ENCODE peak calls at places on chromosomes 2 and 18, in six cellular contexts. J, H, C, R, X and N are unnamed samples.

GRCh38 chr2:86661333-86661732 is 37.7 kb upstream of the RNF103 start:
- DNase-seq in H (peak; percentile 26), R (no peak), X (no peak), J (no peak), C (no peak), N (no peak)

GRCh38 chr2:174067815-174068214 is 102.6 kb upstream of the SP3 start:
- DNase-seq in H (no peak), X (no peak), C (no peak), R (no peak), J (no peak), N (no peak)

GRCh38 chr18:39313992-39314391 is 1748.4 kb upstream of the CELF4 start:
- DNase-seq in X (no peak), C (no peak), H (no peak), J (no peak), R (no peak), N (no peak)

GRCh38 chr2:21676676-21677075 is 552.9 kb downstream of the TDRD15 start:
- DNase-seq in X (no peak), R (no peak), J (no peak), C (no peak), H (peak; percentile 48), N (peak; percentile 13)

GRCh38 chr2:190854726-190855125 is 25.9 kb upstream of the GLS start:
- DNase-seq in C (no peak), H (no peak), J (no peak), X (no peak), R (no peak), N (no peak)

GRCh38 chr2:184154438-184154837 is 443.9 kb upstream of the ZNF804A start:
- DNase-seq in C (peak; percentile 65), H (peak; percentile 69), X (no peak), R (no peak), J (no peak), N (no peak)

GRCh38 chr2:12486205-12487118 is 230.3 kb upstream of the TRIB2 start:
- DNase-seq in R (no peak), C (peak; percentile 15), X (no peak), H (peak; percentile 86), J (no peak), N (peak; percentile 27)

GRCh38 chr2:95025406-95026319 is at the start of gene MAL:
- DNase-seq in H (no peak), X (peak; percentile 31), C (no peak), R (no peak), J (no peak), N (no peak)

GRCh38 chr2:34652636-34653035 is 1053.5 kb upstream of the FAM98A start:
- DNase-seq in C (peak; percentile 43), J (no peak), X (no peak), R (no peak), H (peak; percentile 44), N (no peak)

GRCh38 chr2:133837441-133838090 is 269.3 kb upstream of the NCKAP5 start:
- DNase-seq in R (no peak), J (no peak), C (peak; percentile 49), H (no peak), X (no peak), N (no peak)

GRCh38 chr2:70902067-70902442 is 33.6 kb upstream of the ATP6V1B1 start:
- DNase-seq in C (no peak), H (no peak), R (no peak), X (no peak), J (no peak), N (no peak)

GRCh38 chr2:134218928-134219707 is 34.8 kb upstream of the MGAT5 start:
- DNase-seq in C (no peak), R (peak; percentile 25), J (no peak), H (peak; percentile 40), X (peak; percentile 84), N (no peak)

GRCh38 chr2:130727286-130727924 is 1.5 kb upstream of the GPR148 start:
- DNase-seq in J (peak; percentile 80), C (peak; percentile 87), R (peak; percentile 68), H (peak; percentile 76), X (peak; percentile 75), N (peak; percentile 76)

GRCh38 chr2:48448274-48449061 is 81.5 kb upstream of the STON1 start:
- DNase-seq in R (no peak), X (no peak), J (no peak), C (peak; percentile 86), H (peak; percentile 53), N (peak; percentile 45)

GRCh38 chr2:178865999-178866398 is 58.8 kb upstream of the TTN start:
- DNase-seq in H (no peak), X (no peak), J (no peak), C (no peak), R (no peak), N (no peak)

GRCh38 chr18:76130845-76131244 is 364.2 kb downstream of the ZNF516 start:
- DNase-seq in R (no peak), X (no peak), J (no peak), H (peak; percentile 3), C (no peak), N (no peak)

GRCh38 chr2:239758325-239758877 is 266.7 kb downstream of the NDUFA10 start:
- DNase-seq in X (no peak), J (no peak), R (no peak), C (peak; percentile 37), H (no peak), N (no peak)

GRCh38 chr18:6859676-6860422 is 130.3 kb downstream of the ARHGAP28 start:
- DNase-seq in C (no peak), R (no peak), H (no peak), J (no peak), X (no peak), N (no peak)

GRCh38 chr18:61556862-61557261 is 223.6 kb downstream of the CDH20 start:
- DNase-seq in R (no peak), J (no peak), H (no peak), C (no peak), X (no peak), N (no peak)

GRCh38 chr18:48589797-48590519 is 51.1 kb downstream of the CTIF start:
- DNase-seq in C (peak; percentile 27), R (peak; percentile 77), X (no peak), H (no peak), J (no peak), N (no peak)

GRCh38 chr2:237486819-237487448 is at the start of gene MLPH:
- DNase-seq in X (no peak), R (no peak), J (peak; percentile 63), H (peak; percentile 59), C (peak; percentile 77), N (no peak)

GRCh38 chr2:16005819-16006536 is 65.6 kb downstream of the MYCN start:
- DNase-seq in C (no peak), X (no peak), R (no peak), H (peak; percentile 52), J (peak; percentile 55), N (peak; percentile 84)

GRCh38 chr2:74441111-74441689 is 537 bp downstream of the RTKN start:
- DNase-seq in H (no peak), J (no peak), C (no peak), R (no peak), X (no peak), N (no peak)
- H3K4me3 ChIP-seq in H (peak overlapping the region; percentile 72), J (peak overlapping the region; percentile 50), C (peak overlapping the region; percentile 79), R (peak overlapping the region; percentile 57), X (peak overlapping the region; percentile 52), N (peak overlapping the region; percentile 84)

DNA sequence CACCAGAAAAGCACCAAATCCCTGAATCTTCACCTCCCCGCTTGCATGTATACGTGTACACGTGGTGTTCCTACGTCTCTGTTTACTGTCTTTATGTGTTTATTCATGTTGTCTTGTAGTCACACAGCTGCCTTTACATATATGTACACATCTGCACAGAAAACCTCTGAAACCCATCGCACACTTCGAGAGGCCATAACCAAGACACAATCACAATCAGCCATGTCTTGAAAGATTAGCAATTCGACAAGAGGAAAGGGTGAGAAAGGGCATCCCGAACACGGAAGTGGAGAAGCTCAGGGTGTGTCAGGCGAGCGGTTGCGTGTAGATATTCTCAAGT is 98.1 kb downstream of the PLB1 start:
- DNase-seq in C (no peak), J (no peak), H (no peak), X (no peak), R (no peak), N (no peak)
- H3K4me3 ChIP-seq in C (no peak overlapping the region), J (no peak overlapping the region), H (no peak overlapping the region), X (no peak overlapping the region), R (no peak overlapping the region), N (no peak overlapping the region)

GRCh38 chr18:58221060-58221725 is 177.2 kb downstream of the NEDD4L start:
- DNase-seq in H (peak; percentile 99), R (no peak), X (no peak), J (peak; percentile 58), C (peak; percentile 27), N (peak; percentile 94)
- H3K4me3 ChIP-seq in H (peak overlapping the region; percentile 72), R (no peak overlapping the region), X (peak overlapping the region; percentile 46), J (peak overlapping the region; percentile 28), C (no peak overlapping the region), N (no peak overlapping the region)

GRCh38 chr2:26412091-26412673 is 10.5 kb downstream of the DRC1 start:
- DNase-seq in J (no peak), R (no peak), X (no peak), H (no peak), C (no peak), N (peak; percentile 79)
- H3K4me3 ChIP-seq in J (peak overlapping the region; percentile 21), R (no peak overlapping the region), X (peak overlapping the region; percentile 4), H (no peak overlapping the region), C (no peak overlapping the region), N (no peak overlapping the region)

DNA sequence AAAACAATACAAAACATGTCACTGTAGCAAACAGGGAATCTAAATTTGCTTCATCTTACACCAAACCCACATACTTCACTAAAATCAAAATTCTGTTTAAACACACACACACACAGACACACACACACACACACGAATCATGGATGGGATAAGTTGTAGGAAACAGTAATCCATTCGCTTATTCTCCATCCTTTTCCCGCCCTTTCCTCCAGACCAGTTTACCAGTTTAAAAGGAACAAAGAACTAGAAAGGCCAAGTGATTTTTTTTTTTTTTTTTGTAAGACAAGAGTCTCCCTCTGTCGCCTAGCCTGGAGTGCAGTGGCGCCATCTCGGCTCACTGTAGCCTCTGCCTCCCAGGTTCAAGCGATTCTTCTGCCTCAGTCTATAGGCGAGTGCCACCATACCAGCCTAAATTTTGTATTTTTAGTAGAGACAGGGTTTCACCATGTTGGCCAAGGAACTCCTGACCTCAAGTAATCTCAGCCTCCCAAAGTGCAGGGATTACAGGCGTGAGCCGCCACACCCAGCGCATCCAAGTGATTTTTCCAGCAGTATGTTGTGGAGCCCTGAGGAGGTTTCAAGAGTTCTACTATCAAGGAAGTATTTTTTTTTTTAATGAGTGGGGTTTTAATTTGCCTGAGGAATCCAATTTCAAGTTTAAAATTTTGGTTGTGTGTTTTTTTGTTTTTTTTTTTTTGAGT is 5.7 kb downstream of the PSME4 start:
- DNase-seq in H (no peak), J (no peak), X (no peak), C (no peak), R (no peak), N (no peak)
- H3K4me3 ChIP-seq in H (no peak overlapping the region), J (no peak overlapping the region), X (no peak overlapping the region), C (no peak overlapping the region), R (no peak overlapping the region), N (no peak overlapping the region)

DNA sequence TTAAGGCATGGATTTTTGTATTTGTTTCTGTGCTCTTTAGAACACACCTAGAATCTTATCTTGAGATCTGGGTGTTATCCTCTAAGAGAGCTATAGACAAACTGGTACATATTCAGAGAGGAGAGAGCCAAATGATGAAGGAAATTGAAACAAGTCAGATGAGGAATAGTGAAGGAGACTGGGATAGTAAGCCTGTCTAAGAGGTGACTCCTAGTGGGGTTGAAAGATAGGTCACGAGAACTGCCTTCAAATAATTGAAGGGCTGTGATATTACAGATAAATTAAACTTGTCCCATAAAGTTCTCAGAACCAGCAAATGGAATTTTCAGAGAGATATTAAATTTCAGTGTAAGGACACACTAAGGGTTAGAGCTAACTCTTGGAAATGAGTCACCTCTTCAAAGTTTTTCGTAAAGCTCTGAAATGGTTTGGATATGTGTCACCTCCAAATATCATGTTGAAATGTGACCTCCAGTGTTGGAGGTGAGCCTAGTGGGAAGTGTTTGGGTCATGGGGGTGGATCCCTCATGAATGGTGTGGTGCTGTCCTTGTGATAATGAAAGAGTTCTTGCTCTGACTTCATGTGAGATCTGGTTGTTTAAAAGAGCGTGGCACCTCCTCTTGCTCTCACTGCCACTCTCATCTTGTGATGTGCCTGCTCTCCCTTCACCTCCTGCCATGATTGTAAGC is 87.2 kb downstream of the BABAM2 start:
- DNase-seq in H (peak; percentile 84), C (peak; percentile 92), J (no peak), R (no peak), X (no peak), N (peak; percentile 77)
- H3K4me3 ChIP-seq in H (no peak overlapping the region), C (peak overlapping the region; percentile 44), J (no peak overlapping the region), R (no peak overlapping the region), X (no peak overlapping the region), N (no peak overlapping the region)